ENCODE peak calls at places on chromosomes 12 and 14, in seven cellular contexts. G is body of pancreas; W is osteoblast; M is heart left ventricle; Z is effector memory CD4-positive, alpha-beta T cell; X is naive thymus-derived CD4-positive, alpha-beta T cell; V is pancreas. Y is an unnamed sample. For H3K27me3, the result is how much of the 10 kb centered on the place peaks cover.

GRCh38 chr12:57845478-57846284 is 848 bp downstream of the CTDSP2 start:
- DNase-seq in G (peak), W (peak), M (peak), X (peak), V (peak), Z (peak), Y (peak)

GRCh38 chr12:92030618-92031017 is 115.0 kb downstream of the BTG1 start:
- DNase-seq in V (no peak), W (no peak), G (peak), Z (peak), M (no peak), X (peak), Y (no peak)

GRCh38 chr14:49992901-49993335 is 100.0 kb downstream of the ARF6 start:
- DNase-seq in W (no peak), X (no peak), G (no peak), M (peak), Z (no peak), V (no peak), Y (peak)

GRCh38 chr12:27449893-27450534 is 3.5 kb downstream of the SMCO2 start:
- DNase-seq in M (no peak), V (no peak), Z (no peak), X (no peak), W (no peak), G (no peak), Y (no peak)

GRCh38 chr14:38442208-38442607 is 186.3 kb upstream of the CLEC14A start:
- DNase-seq in G (no peak), Z (no peak), X (no peak), W (no peak), M (no peak), V (no peak), Y (peak)

GRCh38 chr12:46507766-46508165 is 135.2 kb upstream of the SLC38A2 start:
- DNase-seq in Z (no peak), X (no peak), M (no peak), V (no peak), W (no peak), G (no peak), Y (no peak)

GRCh38 chr12:2691001-2691339 is 103.8 kb upstream of the FKBP4 start:
- DNase-seq in W (peak), G (no peak), V (no peak), Z (peak), X (peak), M (no peak), Y (peak)

GRCh38 chr12:69123311-69123710 is 116.1 kb upstream of the CPSF6 start:
- DNase-seq in V (no peak), W (no peak), M (no peak), Z (no peak), X (no peak), G (no peak), Y (no peak)

GRCh38 chr14:104966261-104967143 is 11.7 kb downstream of the AHNAK2 start:
- DNase-seq in V (peak), W (peak), M (no peak), X (no peak), G (no peak), Z (no peak), Y (no peak)

GRCh38 chr12:11147420-11147819 is 13.0 kb upstream of the TAS2R30 start:
- DNase-seq in V (no peak), M (no peak), G (no peak), Z (no peak), W (no peak), X (no peak), Y (no peak)

GRCh38 chr14:77709412-77709811 is 1.5 kb downstream of the SLIRP start:
- DNase-seq in Z (no peak), V (no peak), X (no peak), M (no peak), W (no peak), G (no peak), Y (no peak)

GRCh38 chr12:5295966-5296365 is 135.9 kb upstream of the NTF3 start:
- DNase-seq in M (no peak), G (no peak), V (no peak), W (no peak), X (no peak), Z (no peak), Y (no peak)

GRCh38 chr14:34536951-34537676 is 2.4 kb downstream of the EAPP start:
- DNase-seq in G (no peak), Z (no peak), W (no peak), X (no peak), V (no peak), M (no peak), Y (peak)

GRCh38 chr12:81758421-81759214 is 532 bp downstream of the PPFIA2 start:
- DNase-seq in X (no peak), Z (no peak), V (peak), G (peak), M (peak), W (peak), Y (peak)

GRCh38 chr14:68967459-68967940 is 11.6 kb downstream of the ACTN1 start:
- DNase-seq in W (no peak), Z (no peak), M (peak), V (no peak), G (no peak), X (no peak), Y (no peak)

GRCh38 chr12:59808317-59808910 is 212.6 kb downstream of the SLC16A7 start:
- DNase-seq in G (no peak), M (no peak), W (peak), V (no peak), Z (no peak), X (no peak), Y (peak)

GRCh38 chr12:78439666-78440065 is 424.9 kb upstream of the SYT1 start:
- DNase-seq in V (no peak), Z (no peak), X (no peak), W (no peak), G (no peak), M (peak), Y (no peak)

GRCh38 chr14:74712499-74713394 is at the start of the genes AREL1 and FCF1:
- DNase-seq in M (peak), X (peak), V (peak), W (peak), G (peak), Z (peak), Y (peak)

GRCh38 chr12:62604856-62605255 is 138.2 kb downstream of the MON2 start:
- DNase-seq in W (peak), Z (no peak), X (no peak), G (no peak), V (no peak), M (no peak), Y (no peak)

GRCh38 chr12:75404231-75404630 is 13.3 kb downstream of the GLIPR1L2 start:
- DNase-seq in G (no peak), X (no peak), M (no peak), Z (no peak), W (no peak), V (no peak), Y (no peak)

GRCh38 chr14:64507376-64508156 is 3.0 kb downstream of the ZBTB1 start:
- DNase-seq in W (peak), V (no peak), Z (peak), G (peak), X (no peak), M (no peak), Y (no peak)

GRCh38 chr12:104792570-104792969 is 165.5 kb downstream of the SLC41A2 start:
- DNase-seq in G (peak), X (no peak), Z (no peak), W (peak), M (no peak), V (no peak), Y (peak)

GRCh38 chr12:6540181-6540877 is 6.0 kb downstream of the GAPDH start:
- DNase-seq in X (no peak), W (peak), M (peak), Z (no peak), V (no peak), G (peak), Y (peak)

GRCh38 chr14:71856199-71856919 is 75.9 kb upstream of the RGS6 start:
- DNase-seq in M (no peak), W (no peak), X (no peak), V (no peak), Z (no peak), G (no peak), Y (no peak)

GRCh38 chr14:95609398-95609990 is 74.6 kb downstream of the GLRX5 start:
- DNase-seq in G (peak), M (no peak), W (peak), Z (no peak), X (no peak), V (peak), Y (peak)

GRCh38 chr14:104665663-104666522 is 23.5 kb upstream of the INF2 start:
- DNase-seq in M (no peak), Z (no peak), X (peak), G (peak), W (peak), V (peak), Y (no peak)

GRCh38 chr12:128069359-128069997 is 197.5 kb upstream of the TMEM132C start:
- DNase-seq in M (no peak), W (peak), V (no peak), G (no peak), Z (no peak), X (no peak), Y (peak)

GRCh38 chr14:90383731-90384542 is 12.9 kb upstream of the CALM1 start:
- DNase-seq in V (peak), G (peak), W (no peak), Z (peak), M (peak), X (peak), Y (peak)

GRCh38 chr12:116771651-116772050 is 33.5 kb downstream of the RNFT2 start:
- DNase-seq in V (no peak), G (no peak), X (no peak), W (no peak), M (no peak), Z (no peak), Y (no peak)

GRCh38 chr12:27002141-27002540 is 12.0 kb downstream of the TM7SF3 start:
- DNase-seq in W (no peak), V (no peak), M (no peak), X (no peak), G (no peak), Z (no peak), Y (no peak)

DNA sequence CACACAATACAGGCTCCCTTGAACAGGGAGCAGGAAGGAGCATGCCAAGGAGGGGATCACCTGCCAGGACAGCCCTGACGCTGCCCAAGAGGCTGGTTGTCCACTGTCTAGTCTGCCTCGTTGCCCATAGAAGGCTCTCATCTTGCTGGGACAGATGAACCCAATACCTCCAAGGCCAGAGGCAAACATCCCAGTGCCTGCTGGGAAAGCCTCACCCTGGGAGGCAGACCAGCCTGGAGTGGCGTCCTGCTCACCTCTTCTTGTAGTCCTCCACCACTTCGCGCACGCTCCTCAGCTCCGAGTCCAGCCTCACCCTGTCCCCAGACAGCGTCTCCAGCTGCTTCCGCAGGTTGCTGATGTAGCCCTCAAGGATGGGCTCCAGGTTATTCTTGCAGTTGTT is 2.4 kb downstream of the KRT73 start:
- DNase-seq in M (no peak), Z (no peak), W (no peak), X (no peak), G (no peak), V (no peak), Y (no peak)
- H3K27me3 ChIP-seq in M (under half), Z (under half), W (under half), X (under half), G (under half), V (under half), Y (under half)

DNA sequence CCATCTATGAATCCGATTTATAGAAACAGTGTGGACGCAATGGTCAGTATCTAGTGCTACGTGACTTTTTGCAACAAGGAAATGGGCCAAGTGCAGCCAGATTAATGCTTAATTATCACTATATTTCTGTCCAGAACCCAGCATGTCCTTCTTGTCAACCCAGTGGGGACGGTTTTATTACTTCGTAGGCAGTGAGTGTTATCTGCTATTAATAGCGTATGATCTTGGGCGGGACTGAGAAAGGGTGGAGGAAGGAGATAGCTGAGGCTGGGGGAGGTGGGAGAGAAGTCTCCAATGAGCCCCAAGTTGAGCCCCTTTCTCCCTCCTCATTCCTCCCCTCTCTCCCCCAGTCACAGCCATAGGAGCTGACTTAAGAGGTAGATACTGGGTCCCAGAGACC is 59.7 kb upstream of the FAM222A start:
- DNase-seq in G (no peak), Z (no peak), W (no peak), V (no peak), M (no peak), X (no peak), Y (no peak)
- H3K27me3 ChIP-seq in G (under half), Z (under half), W (under half), V (under half), M (under half), X (under half), Y (under half)

DNA sequence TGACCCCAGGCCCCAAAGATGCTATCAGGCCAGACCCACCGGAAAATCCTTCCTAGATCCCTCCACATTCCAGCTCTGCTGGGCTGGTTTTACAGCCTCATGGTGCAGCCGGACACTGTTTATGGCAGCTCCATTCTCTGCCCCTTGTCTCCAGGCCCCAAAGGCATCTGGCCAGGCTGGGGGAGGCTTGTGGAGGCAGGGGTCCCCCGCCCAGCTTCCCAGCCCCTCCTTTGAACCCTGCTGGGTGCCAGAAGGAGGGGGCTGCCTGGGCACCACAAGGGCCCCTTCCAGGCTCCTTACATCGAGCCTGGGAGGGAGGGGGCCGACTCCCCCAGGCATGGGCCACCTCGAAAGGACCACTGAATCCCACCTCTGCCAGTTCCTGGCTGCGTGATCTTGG is 19.8 kb upstream of the SMUG1 start:
- DNase-seq in W (no peak), G (no peak), Z (no peak), M (no peak), V (no peak), X (no peak), Y (no peak)
- H3K27me3 ChIP-seq in W (under half), G (under half), Z (under half), M (under half), V (under half), X (under half), Y (under half)

DNA sequence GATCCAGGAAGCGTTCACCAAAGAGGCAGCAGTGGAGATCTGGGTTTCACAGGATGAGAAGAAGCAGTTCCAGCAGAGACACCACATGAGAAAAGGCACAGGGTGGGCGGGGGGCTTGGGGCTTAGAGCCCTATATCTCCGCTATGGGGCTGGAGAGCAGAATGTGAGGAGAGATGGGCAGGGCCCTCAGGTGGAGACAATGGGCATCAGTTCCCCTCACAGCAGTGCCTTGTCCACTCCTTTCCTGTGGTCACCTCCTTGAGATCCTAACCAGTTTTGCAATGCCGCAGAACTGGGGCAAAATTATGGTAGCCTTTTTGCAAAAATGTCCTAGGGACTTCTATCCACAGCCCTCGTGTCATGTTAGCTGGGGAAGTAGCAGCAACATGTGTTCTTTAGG is 27.5 kb downstream of the DHRS2 start:
- DNase-seq in W (no peak), M (no peak), V (no peak), Z (no peak), G (no peak), X (no peak), Y (no peak)
- H3K27me3 ChIP-seq in W (under half), M (under half), V (under half), Z (under half), G (under half), X (under half), Y (under half)

GRCh38 chr12:112535637-112536366 is 117.1 kb downstream of the PTPN11 start:
- DNase-seq in M (no peak), W (no peak), V (no peak), G (no peak), X (no peak), Z (no peak), Y (no peak)
- H3K27me3 ChIP-seq in M (under half), W (under half), V (under half), G (under half), X (under half), Z (under half), Y (under half)

GRCh38 chr12:113414519-113415038 is 7.6 kb upstream of the SDSL start:
- DNase-seq in X (no peak), M (no peak), Z (no peak), G (no peak), V (no peak), W (peak), Y (no peak)

GRCh38 chr12:113409462-113410124 is 5.9 kb upstream of the SDS start:
- DNase-seq in X (no peak), V (no peak), M (no peak), G (no peak), Z (no peak), W (no peak), Y (no peak)

GRCh38 chr12:113416091-113416754 is 6.0 kb upstream of the SDSL start:
- DNase-seq in G (no peak), M (no peak), X (no peak), W (no peak), V (no peak), Z (no peak), Y (no peak)

GRCh38 chr12:113418213-113418879 is 3.8 kb upstream of the SDSL start:
- DNase-seq in Z (no peak), G (peak), X (no peak), V (no peak), W (peak), M (no peak), Y (peak)

GRCh38 chr12:113413488-113413939 is 8.7 kb upstream of the SDSL start:
- DNase-seq in M (no peak), V (no peak), G (no peak), X (no peak), Z (no peak), W (peak), Y (peak)
- H3K27me3 ChIP-seq in M (under half), V (under half), G (under half), X (under half), Z (under half), W (under half), Y (under half)

GRCh38 chr12:1632702-1633101 is 3.7 kb downstream of the WNT5B start:
- DNase-seq in Z (no peak), V (no peak), M (peak), X (no peak), G (no peak), W (peak), Y (no peak)
- H3K27me3 ChIP-seq in Z (under half), V (under half), M (under half), X (under half), G (under half), W (under half), Y (under half)

GRCh38 chr12:111269688-111270087 is 99.2 kb downstream of the PHETA1 start:
- DNase-seq in Z (no peak), W (no peak), X (no peak), M (no peak), V (no peak), G (no peak), Y (peak)

GRCh38 chr12:111271674-111272418 is 97.0 kb downstream of the PHETA1 start:
- DNase-seq in G (no peak), M (no peak), V (no peak), X (no peak), Z (no peak), W (no peak), Y (no peak)

GRCh38 chr12:111268738-111269572 is 99.9 kb downstream of the PHETA1 start:
- DNase-seq in W (no peak), X (no peak), Z (no peak), G (no peak), M (no peak), V (no peak), Y (no peak)

GRCh38 chr12:111270128-111270651 is 98.7 kb downstream of the PHETA1 start:
- DNase-seq in V (no peak), G (no peak), X (no peak), M (no peak), W (no peak), Z (no peak), Y (no peak)

GRCh38 chr12:111270773-111271172 is 98.1 kb downstream of the PHETA1 start:
- DNase-seq in G (no peak), X (no peak), Z (no peak), V (no peak), M (no peak), W (no peak), Y (no peak)
- H3K27me3 ChIP-seq in G (under half), X (under half), Z (under half), V (under half), M (under half), W (under half), Y (under half)

DNA sequence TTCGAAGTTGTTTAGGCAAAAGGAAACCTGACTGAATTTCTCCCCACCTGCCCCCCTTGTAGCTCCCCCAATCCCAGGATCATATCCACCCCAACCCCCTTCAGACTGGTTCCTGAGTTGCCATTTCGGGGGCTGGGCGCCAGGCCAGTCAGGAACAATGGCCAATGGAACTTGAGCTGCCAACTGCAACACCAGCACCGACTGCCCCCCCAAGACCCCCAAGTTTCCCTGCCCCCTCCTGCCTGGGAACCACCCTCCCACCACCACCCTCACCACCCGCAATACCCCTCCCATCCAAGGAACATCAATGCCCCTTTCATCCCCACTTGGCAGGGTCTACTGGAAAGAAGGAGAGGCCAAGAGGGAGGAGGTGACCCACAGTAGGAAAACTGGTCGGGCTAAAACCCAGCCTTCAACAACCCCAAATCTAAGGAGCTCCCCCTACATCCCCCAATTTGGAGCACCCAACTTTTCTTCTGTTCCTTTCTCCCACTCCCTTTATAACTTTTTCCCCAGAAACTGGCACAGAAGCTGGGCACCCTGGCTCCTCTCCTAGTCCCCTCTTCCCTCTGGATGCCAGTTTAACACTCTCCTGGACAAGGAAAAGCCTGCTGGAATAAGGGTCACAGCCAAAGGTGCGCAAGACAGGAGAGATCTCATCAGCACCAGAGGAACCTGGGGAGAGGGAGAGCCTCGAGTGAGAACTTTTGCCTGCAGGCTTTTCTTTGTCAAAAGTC is 1.6 kb upstream of the NDRG2 start:
- DNase-seq in X (no peak), W (peak), M (peak), Z (no peak), G (no peak), V (peak), Y (no peak)
- H3K27me3 ChIP-seq in X (under half), W (half or more), M (under half), Z (under half), G (under half), V (under half), Y (under half)

Y was measured in cardiac muscle cell.